ENCODE peak calls at places on chromosomes 11 and 22, in five cellular contexts. One of them, this sample, is unnamed.

GRCh38 chr11:33779849-33780528 is 5.7 kb upstream of the FBXO3 start:
- DNase-seq in K562: no peak
- DNase-seq in SK-N-SH: no peak
- DNase-seq in GM12878: no peak
- DNase-seq in HepG2: peak
- DNase-seq in this sample: no peak

GRCh38 chr11:116312560-116313340 is 460.0 kb downstream of the BUD13 start:
- DNase-seq in K562: no peak
- DNase-seq in SK-N-SH: peak
- DNase-seq in GM12878: no peak
- DNase-seq in HepG2: no peak
- DNase-seq in this sample: no peak

GRCh38 chr11:1761110-1761856 is 2.4 kb downstream of the CTSD start:
- DNase-seq in K562: no peak
- DNase-seq in SK-N-SH: no peak
- DNase-seq in GM12878: no peak
- DNase-seq in HepG2: no peak
- DNase-seq in this sample: no peak

GRCh38 chr11:123469089-123469488 is 39.0 kb downstream of the GRAMD1B start:
- DNase-seq in K562: no peak
- DNase-seq in SK-N-SH: no peak
- DNase-seq in GM12878: no peak
- DNase-seq in HepG2: no peak
- DNase-seq in this sample: no peak

GRCh38 chr11:81211050-81211449 is 1522.6 kb downstream of the FAM181B start:
- DNase-seq in K562: no peak
- DNase-seq in SK-N-SH: no peak
- DNase-seq in GM12878: no peak
- DNase-seq in HepG2: no peak
- DNase-seq in this sample: no peak

GRCh38 chr11:61880050-61880449 is 11.3 kb downstream of the FADS3 start:
- DNase-seq in K562: no peak
- DNase-seq in SK-N-SH: no peak
- DNase-seq in GM12878: no peak
- DNase-seq in HepG2: no peak
- DNase-seq in this sample: peak

GRCh38 chr22:46738961-46739870 is 1.2 kb upstream of the CERK start:
- DNase-seq in K562: no peak
- DNase-seq in SK-N-SH: no peak
- DNase-seq in GM12878: no peak
- DNase-seq in HepG2: peak
- DNase-seq in this sample: no peak

GRCh38 chr11:69877235-69877634 is 58.0 kb upstream of the FGF3 start:
- DNase-seq in K562: no peak
- DNase-seq in SK-N-SH: no peak
- DNase-seq in GM12878: no peak
- DNase-seq in HepG2: no peak
- DNase-seq in this sample: no peak

GRCh38 chr11:8631395-8632110 is 37.5 kb upstream of the STK33 start:
- DNase-seq in K562: no peak
- DNase-seq in SK-N-SH: no peak
- DNase-seq in GM12878: no peak
- DNase-seq in HepG2: no peak
- DNase-seq in this sample: no peak

GRCh38 chr11:66365166-66365565 is 6.4 kb downstream of the SLC29A2 start:
- DNase-seq in K562: peak
- DNase-seq in SK-N-SH: no peak
- DNase-seq in GM12878: no peak
- DNase-seq in HepG2: no peak
- DNase-seq in this sample: peak

GRCh38 chr11:67615455-67616430 is 9.0 kb downstream of the NDUFV1 start:
- DNase-seq in K562: peak
- DNase-seq in SK-N-SH: peak
- DNase-seq in GM12878: no peak
- DNase-seq in HepG2: peak
- DNase-seq in this sample: peak

GRCh38 chr11:34613462-34614183 is 7.3 kb upstream of the EHF start:
- DNase-seq in K562: no peak
- DNase-seq in SK-N-SH: no peak
- DNase-seq in GM12878: no peak
- DNase-seq in HepG2: no peak
- DNase-seq in this sample: no peak

GRCh38 chr22:45418056-45418769 is 4.7 kb downstream of the RIBC2 start:
- DNase-seq in K562: no peak
- DNase-seq in SK-N-SH: no peak
- DNase-seq in GM12878: no peak
- DNase-seq in HepG2: no peak
- DNase-seq in this sample: no peak

GRCh38 chr22:26134654-26135330 is 34.5 kb upstream of the SEZ6L start:
- DNase-seq in K562: no peak
- DNase-seq in SK-N-SH: no peak
- DNase-seq in GM12878: no peak
- DNase-seq in HepG2: peak
- DNase-seq in this sample: no peak

GRCh38 chr11:93846411-93846810 is 4.0 kb downstream of the VSTM5 start:
- DNase-seq in K562: no peak
- DNase-seq in SK-N-SH: no peak
- DNase-seq in GM12878: no peak
- DNase-seq in HepG2: no peak
- DNase-seq in this sample: no peak

GRCh38 chr11:14908214-14908880 is 16.3 kb upstream of the CYP2R1 start:
- DNase-seq in K562: peak
- DNase-seq in SK-N-SH: peak
- DNase-seq in GM12878: no peak
- DNase-seq in HepG2: peak
- DNase-seq in this sample: no peak

GRCh38 chr11:2696461-2696860 is 3.3 kb downstream of the KCNQ1OT1 start:
- DNase-seq in K562: no peak
- DNase-seq in SK-N-SH: no peak
- DNase-seq in GM12878: no peak
- DNase-seq in HepG2: no peak
- DNase-seq in this sample: no peak

GRCh38 chr11:134639586-134640330 is 227.7 kb upstream of the B3GAT1 start:
- DNase-seq in K562: no peak
- DNase-seq in SK-N-SH: no peak
- DNase-seq in GM12878: no peak
- DNase-seq in HepG2: no peak
- DNase-seq in this sample: no peak

GRCh38 chr11:110948112-110948511 is 235.9 kb upstream of the ARHGAP20 start:
- DNase-seq in K562: no peak
- DNase-seq in SK-N-SH: no peak
- DNase-seq in GM12878: no peak
- DNase-seq in HepG2: no peak
- DNase-seq in this sample: no peak

GRCh38 chr11:69114362-69114761 is 41.4 kb upstream of the SMIM38 start:
- DNase-seq in K562: no peak
- DNase-seq in SK-N-SH: no peak
- DNase-seq in GM12878: no peak
- DNase-seq in HepG2: no peak
- DNase-seq in this sample: no peak

GRCh38 chr11:76263657-76264056 is 57.4 kb upstream of the WNT11 start:
- DNase-seq in K562: peak
- DNase-seq in SK-N-SH: peak
- DNase-seq in GM12878: no peak
- DNase-seq in HepG2: no peak
- DNase-seq in this sample: no peak

GRCh38 chr11:122422707-122423106 is 232.8 kb upstream of the UBASH3B start:
- DNase-seq in K562: no peak
- DNase-seq in SK-N-SH: no peak
- DNase-seq in GM12878: no peak
- DNase-seq in HepG2: no peak
- DNase-seq in this sample: no peak

GRCh38 chr11:130299978-130300377 is 14.7 kb downstream of the ZBTB44 start:
- DNase-seq in K562: no peak
- DNase-seq in SK-N-SH: no peak
- DNase-seq in GM12878: no peak
- DNase-seq in HepG2: no peak
- DNase-seq in this sample: no peak

GRCh38 chr22:41523464-41524221 is 20.6 kb downstream of the POLR3H start:
- DNase-seq in K562: peak
- DNase-seq in SK-N-SH: peak
- DNase-seq in GM12878: no peak
- DNase-seq in HepG2: no peak
- DNase-seq in this sample: no peak

GRCh38 chr11:119418759-119419158 is 4.2 kb downstream of the THY1 start:
- DNase-seq in K562: no peak
- DNase-seq in SK-N-SH: no peak
- DNase-seq in GM12878: no peak
- DNase-seq in HepG2: no peak
- DNase-seq in this sample: no peak

GRCh38 chr11:119416606-119417580 is 6.1 kb downstream of the THY1 start:
- DNase-seq in K562: peak
- DNase-seq in SK-N-SH: no peak
- DNase-seq in GM12878: no peak
- DNase-seq in HepG2: no peak
- DNase-seq in this sample: no peak

GRCh38 chr11:119415966-119416365 is 7.0 kb downstream of the THY1 start:
- DNase-seq in K562: no peak
- DNase-seq in SK-N-SH: no peak
- DNase-seq in GM12878: no peak
- DNase-seq in HepG2: no peak
- DNase-seq in this sample: no peak

GRCh38 chr11:119419246-119419645 is 3.7 kb downstream of the THY1 start:
- DNase-seq in K562: no peak
- DNase-seq in SK-N-SH: no peak
- DNase-seq in GM12878: no peak
- DNase-seq in HepG2: no peak
- DNase-seq in this sample: no peak

DNA sequence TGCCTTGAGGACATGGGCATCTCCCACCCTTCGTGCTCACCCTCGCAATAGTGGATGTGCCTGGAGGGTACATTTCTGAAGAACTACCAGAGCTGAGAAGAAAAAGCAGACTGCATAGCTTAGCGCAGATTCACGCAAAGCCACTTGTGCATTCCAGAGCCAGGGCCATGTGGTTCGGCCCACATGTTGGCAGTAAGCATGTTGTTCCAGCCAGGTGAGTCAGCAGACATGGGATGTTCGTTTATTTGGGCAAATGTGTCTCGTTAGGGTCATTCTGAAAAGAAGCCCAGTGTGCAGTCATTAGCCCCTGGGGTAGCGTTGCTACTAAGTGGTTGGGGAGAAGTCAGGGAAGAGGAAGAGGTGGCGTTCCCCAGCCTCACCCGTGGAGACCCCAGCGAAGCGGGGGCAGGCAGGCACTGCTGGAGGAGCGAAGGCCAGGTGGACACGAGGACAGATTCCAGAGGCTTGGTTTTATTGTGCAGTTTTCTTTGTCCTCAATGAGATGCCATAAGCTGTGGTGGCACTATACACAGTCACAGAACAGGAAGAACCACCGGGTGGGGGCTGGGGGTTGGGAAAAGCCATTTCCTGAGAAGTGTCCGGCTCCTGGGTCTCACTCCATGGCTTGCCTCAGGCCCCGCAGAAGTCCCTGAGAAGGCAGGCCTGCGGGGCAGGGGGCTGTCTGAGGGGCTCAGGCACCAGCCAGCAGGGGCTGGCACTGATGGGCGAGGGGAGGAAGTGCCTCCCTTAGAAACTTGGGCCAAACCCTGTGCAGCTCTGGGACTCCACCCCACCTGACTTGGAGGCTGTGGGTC is 5.0 kb downstream of the THY1 start:
- DNase-seq in K562: peak
- DNase-seq in SK-N-SH: peak
- DNase-seq in GM12878: no peak
- DNase-seq in HepG2: no peak
- DNase-seq in this sample: no peak
- TF ChIP-seq TAF1 in K562: no peak
- TF ChIP-seq TAF1 in SK-N-SH: no peak
- TF ChIP-seq TAF1 in GM12878: no peak
- TF ChIP-seq TAF1 in HepG2: no peak
- TF ChIP-seq TAF1 in this sample: no peak

GRCh38 chr11:29018631-29019030 is 910.4 kb downstream of the METTL15 start:
- DNase-seq in K562: no peak
- DNase-seq in SK-N-SH: no peak
- DNase-seq in GM12878: no peak
- DNase-seq in HepG2: no peak
- DNase-seq in this sample: no peak
- TF ChIP-seq TAF1 in K562: no peak
- TF ChIP-seq TAF1 in SK-N-SH: no peak
- TF ChIP-seq TAF1 in GM12878: no peak
- TF ChIP-seq TAF1 in HepG2: no peak
- TF ChIP-seq TAF1 in this sample: no peak

GRCh38 chr11:90646266-90646665 is 423.4 kb upstream of the CHORDC1 start:
- DNase-seq in K562: no peak
- DNase-seq in SK-N-SH: no peak
- DNase-seq in GM12878: no peak
- DNase-seq in HepG2: no peak
- DNase-seq in this sample: no peak

GRCh38 chr11:90650124-90650523 is 427.3 kb upstream of the CHORDC1 start:
- DNase-seq in K562: no peak
- DNase-seq in SK-N-SH: no peak
- DNase-seq in GM12878: no peak
- DNase-seq in HepG2: no peak
- DNase-seq in this sample: no peak

DNA sequence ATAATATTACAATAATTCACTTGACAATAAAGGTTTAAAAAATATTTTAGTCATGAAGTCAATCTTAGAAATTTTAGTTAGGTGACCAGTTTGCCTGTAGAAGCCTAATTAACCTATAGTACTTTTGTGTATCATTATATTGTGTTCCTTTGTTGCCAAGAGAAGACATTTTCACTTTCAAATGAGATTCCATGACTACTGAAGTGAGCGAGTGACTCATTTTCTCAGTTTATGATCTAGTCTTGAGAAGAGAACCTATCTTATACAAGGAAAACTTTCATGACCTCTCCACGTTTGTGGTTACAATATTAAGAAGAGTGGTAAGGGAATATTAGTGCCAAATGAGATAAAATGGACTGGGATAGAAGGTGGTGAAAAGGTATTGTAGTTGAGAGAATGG is 423.9 kb upstream of the CHORDC1 start:
- DNase-seq in K562: no peak
- DNase-seq in SK-N-SH: no peak
- DNase-seq in GM12878: no peak
- DNase-seq in HepG2: no peak
- DNase-seq in this sample: no peak
- TF ChIP-seq TAF1 in K562: no peak
- TF ChIP-seq TAF1 in SK-N-SH: no peak
- TF ChIP-seq TAF1 in GM12878: no peak
- TF ChIP-seq TAF1 in HepG2: no peak
- TF ChIP-seq TAF1 in this sample: no peak

GRCh38 chr11:117823294-117823940 is 1.1 kb downstream of the FXYD2 start:
- DNase-seq in K562: no peak
- DNase-seq in SK-N-SH: no peak
- DNase-seq in GM12878: no peak
- DNase-seq in HepG2: no peak
- DNase-seq in this sample: no peak
- TF ChIP-seq TAF1 in K562: no peak
- TF ChIP-seq TAF1 in SK-N-SH: no peak
- TF ChIP-seq TAF1 in GM12878: no peak
- TF ChIP-seq TAF1 in HepG2: no peak
- TF ChIP-seq TAF1 in this sample: no peak

DNA sequence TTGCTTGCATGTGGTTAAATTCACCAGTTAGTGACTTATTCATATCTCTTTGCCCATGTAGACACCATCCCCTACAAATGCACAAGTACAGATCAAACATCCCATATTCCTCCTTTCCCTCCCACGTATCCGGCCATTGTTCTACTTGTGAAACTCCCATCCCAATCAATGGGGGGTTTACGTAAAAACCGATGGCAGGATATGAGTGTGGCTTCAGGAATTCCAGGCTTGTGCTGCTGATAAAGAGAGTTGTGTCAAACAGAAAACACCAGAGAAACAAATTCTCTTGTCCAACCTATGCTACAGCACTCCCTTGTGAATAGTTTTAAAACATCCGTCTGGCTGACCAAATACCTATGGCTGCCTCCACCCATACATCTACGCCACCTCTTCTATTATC is 15.5 kb downstream of the FLI1 start:
- DNase-seq in K562: no peak
- DNase-seq in SK-N-SH: no peak
- DNase-seq in GM12878: no peak
- DNase-seq in HepG2: peak
- DNase-seq in this sample: no peak
- TF ChIP-seq TAF1 in K562: no peak
- TF ChIP-seq TAF1 in SK-N-SH: no peak
- TF ChIP-seq TAF1 in GM12878: no peak
- TF ChIP-seq TAF1 in HepG2: no peak
- TF ChIP-seq TAF1 in this sample: no peak